ENCODE peak calls at places on chromosomes 11 and 22, in ten cellular contexts. E is stimulated activated CD4-positive, alpha-beta T cell treated with anti-CD3 and anti-CD28 coated beads, Interleukin-1b, Interleukin-23, amount 100 ng/mL, for 48 hours; J is germinal center; U is small intestine; O is NCI-H510A treated with DMSO at 0.1 percent for 48 hours; N is GM06990; D is NAMALWA; R is ascending aorta; X is HTR-8/SVneo; I is stimulated activated CD8-positive, alpha-beta memory T cell treated with anti-CD3 and anti-CD28 coated beads, Interleukin-4, amount 100 ng/mL, for 24 hours. S is an unnamed sample.

GRCh38 chr11:68763926-68764657 is 12.8 kb upstream of the TESMIN start:
- DNase-seq in O (no peak), N (no peak), D (peak), U (no peak), E (no peak), X (no peak), I (no peak), J (no peak), R (no peak), S (no peak)

GRCh38 chr11:12704049-12704448 is 29.8 kb downstream of the TEAD1 start:
- DNase-seq in X (peak), I (no peak), D (no peak), R (no peak), E (no peak), O (no peak), U (no peak), J (no peak), N (no peak), S (no peak)

GRCh38 chr22:28009272-28009827 is 90.3 kb upstream of the PITPNB start:
- DNase-seq in R (peak), E (peak), U (peak), I (peak), N (peak), O (peak), D (peak), J (peak), X (peak), S (peak)

GRCh38 chr11:65573391-65574146 is 1.2 kb downstream of the FAM89B start:
- DNase-seq in D (no peak), I (no peak), E (no peak), N (no peak), R (no peak), X (no peak), J (no peak), U (no peak), O (no peak), S (no peak)

GRCh38 chr11:86041975-86042378 is 26.9 kb downstream of the PICALM start:
- DNase-seq in O (peak), I (no peak), D (peak), U (peak), E (peak), R (peak), N (peak), J (peak), X (peak), S (peak)

GRCh38 chr22:50267591-50268390 is 2.4 kb downstream of the MAPK11 start:
- DNase-seq in E (peak), J (peak), R (no peak), O (no peak), N (peak), U (peak), X (no peak), I (peak), D (no peak), S (peak)

GRCh38 chr22:18113680-18114394 is 3.2 kb downstream of the TUBA8 start:
- DNase-seq in X (no peak), I (no peak), O (no peak), E (no peak), R (no peak), D (no peak), U (no peak), N (no peak), J (no peak), S (no peak)

GRCh38 chr11:131595812-131596211 is 225.4 kb downstream of the NTM start:
- DNase-seq in N (no peak), U (no peak), O (no peak), R (no peak), J (no peak), D (no peak), E (no peak), X (no peak), I (no peak), S (no peak)

GRCh38 chr22:25853078-25853477 is 111.1 kb downstream of the MYO18B start:
- DNase-seq in J (no peak), O (no peak), N (no peak), D (no peak), U (no peak), X (no peak), I (no peak), E (peak), R (no peak), S (no peak)

GRCh38 chr11:30917859-30918478 is 331.8 kb upstream of the MPPED2 start:
- DNase-seq in U (peak), E (no peak), N (no peak), I (no peak), J (peak), R (no peak), O (peak), X (peak), D (peak), S (peak)

GRCh38 chr11:110207089-110207488 is 89.3 kb downstream of the RDX start:
- DNase-seq in O (no peak), I (no peak), D (no peak), E (no peak), N (no peak), J (no peak), U (no peak), R (no peak), X (no peak), S (no peak)

GRCh38 chr11:134207538-134208239 is 16.1 kb downstream of the NCAPD3 start:
- DNase-seq in I (peak), X (no peak), D (peak), U (peak), R (no peak), O (no peak), E (peak), J (no peak), N (no peak), S (peak)

GRCh38 chr11:1935156-1936071 is 11.7 kb upstream of the MRPL23 start:
- DNase-seq in D (no peak), E (peak), O (no peak), N (no peak), U (no peak), R (peak), X (no peak), I (no peak), J (no peak), S (no peak)

GRCh38 chr11:10900686-10901415 is 43.0 kb upstream of the ZBED5 start:
- DNase-seq in I (no peak), X (peak), N (no peak), E (no peak), O (no peak), J (no peak), U (no peak), D (no peak), R (no peak), S (no peak)

GRCh38 chr22:31496735-31497146 is 405 bp downstream of the SFI1 start:
- DNase-seq in J (peak), E (peak), N (no peak), I (peak), R (no peak), D (peak), O (no peak), X (no peak), U (no peak), S (no peak)

GRCh38 chr11:114478768-114479167 is 39.5 kb downstream of the REXO2 start:
- DNase-seq in E (no peak), N (no peak), R (no peak), U (peak), J (no peak), X (no peak), O (no peak), I (no peak), D (no peak), S (no peak)

GRCh38 chr11:330307-330693 is 9.6 kb upstream of the IFITM3 start:
- DNase-seq in O (no peak), N (peak), R (no peak), D (peak), X (no peak), E (no peak), U (no peak), I (no peak), J (no peak), S (no peak)

GRCh38 chr11:45887587-45887986 is 2.1 kb downstream of the MAPK8IP1 start:
- DNase-seq in J (no peak), N (no peak), O (no peak), I (no peak), X (no peak), R (no peak), D (no peak), U (no peak), E (no peak), S (no peak)

GRCh38 chr22:49334589-49334873 is 493.1 kb downstream of the BRD1 start:
- DNase-seq in N (no peak), I (no peak), R (no peak), O (no peak), E (no peak), J (no peak), D (no peak), X (no peak), U (no peak), S (no peak)

S was measured in B cell.